ENCODE peak calls at places on chromosomes 7 and 10, in five cellular contexts. D, I, X, N and S are unnamed samples.

GRCh38 chr7:99707096-99707495 is 27.3 kb upstream of the CYP3A5 start:
- DNase-seq in D (no peak), I (no peak), X (no peak), N (no peak), S (no peak)

GRCh38 chr10:16686081-16686902 is 130.9 kb downstream of the RSU1 start:
- DNase-seq in D (no peak), I (no peak), X (no peak), N (no peak), S (no peak)

GRCh38 chr10:86673827-86674581 is 5.7 kb downstream of the LDB3 start:
- DNase-seq in D (no peak), I (no peak), X (no peak), N (no peak), S (no peak)

GRCh38 chr10:81953420-81953819 is 78.4 kb downstream of the NRG3 start:
- DNase-seq in D (no peak), I (no peak), X (no peak), N (no peak), S (no peak)

GRCh38 chr7:5793361-5794072 is 12.1 kb upstream of the RNF216 start:
- DNase-seq in D (no peak), I (no peak), X (no peak), N (no peak), S (no peak)

GRCh38 chr7:93352881-93353280 is 120.7 kb downstream of the VPS50 start:
- DNase-seq in D (no peak), I (no peak), X (no peak), N (no peak), S (no peak)

GRCh38 chr7:47677093-47677492 is 95.2 kb upstream of the TNS3 start:
- DNase-seq in D (no peak), I (no peak), X (no peak), N (no peak), S (no peak)

GRCh38 chr10:120266037-120266436 is 191.0 kb upstream of the PLPP4 start:
- DNase-seq in D (no peak), I (no peak), X (no peak), N (no peak), S (no peak)

GRCh38 chr7:68438016-68438415 is 1160.3 kb upstream of the AUTS2 start:
- DNase-seq in D (no peak), I (no peak), X (no peak), N (no peak), S (peak)

GRCh38 chr10:71278691-71279588 is 40.1 kb upstream of the SLC29A3 start:
- DNase-seq in D (no peak), I (no peak), X (no peak), N (no peak), S (no peak)

GRCh38 chr10:52451817-52452216 is 137.7 kb downstream of the DKK1 start:
- DNase-seq in D (no peak), I (no peak), X (no peak), N (no peak), S (peak)

GRCh38 chr10:91080776-91081175 is 139.7 kb upstream of the PCGF5 start:
- DNase-seq in D (no peak), I (no peak), X (no peak), N (no peak), S (no peak)

GRCh38 chr7:94436018-94436604 is 41.4 kb downstream of the COL1A2 start:
- DNase-seq in D (peak), I (peak), X (peak), N (peak), S (peak)

GRCh38 chr10:71632896-71633600 is 86.5 kb downstream of the C10orf105 start:
- DNase-seq in D (peak), I (no peak), X (no peak), N (no peak), S (no peak)

GRCh38 chr7:11830582-11831382 is 1.2 kb downstream of the THSD7A start:
- DNase-seq in D (no peak), I (no peak), X (no peak), N (no peak), S (no peak)

GRCh38 chr10:62033108-62033507 is 131.6 kb downstream of the ARID5B start:
- DNase-seq in D (no peak), I (no peak), X (no peak), N (no peak), S (no peak)

GRCh38 chr10:11886851-11887250 is 63.7 kb downstream of the PROSER2 start:
- DNase-seq in D (no peak), I (no peak), X (peak), N (no peak), S (no peak)

GRCh38 chr7:42254217-42254616 is 17.2 kb upstream of the GLI3 start:
- DNase-seq in D (no peak), I (no peak), X (no peak), N (no peak), S (no peak)

GRCh38 chr7:157482517-157483120 is 145.8 kb downstream of the DNAJB6 start:
- DNase-seq in D (no peak), I (no peak), X (no peak), N (no peak), S (no peak)

GRCh38 chr10:110967009-110967630 is 47.7 kb downstream of the SHOC2 start:
- DNase-seq in D (no peak), I (no peak), X (no peak), N (no peak), S (no peak)

GRCh38 chr10:127012769-127013152 is 107.5 kb downstream of the DOCK1 start:
- DNase-seq in D (no peak), I (no peak), X (no peak), N (no peak), S (no peak)

GRCh38 chr7:29328050-29328449 is 133.5 kb downstream of the CHN2 start:
- DNase-seq in D (no peak), I (peak), X (no peak), N (no peak), S (no peak)

GRCh38 chr7:68148440-68148839 is 1151.8 kb downstream of the TYW1 start:
- DNase-seq in D (no peak), I (no peak), X (no peak), N (no peak), S (no peak)

GRCh38 chr10:34111179-34111578 is 703.9 kb downstream of the PARD3 start:
- DNase-seq in D (no peak), I (no peak), X (no peak), N (no peak), S (no peak)

GRCh38 chr7:116582164-116582732 is 57.4 kb downstream of the CAV1 start:
- DNase-seq in D (no peak), I (no peak), X (no peak), N (no peak), S (no peak)

GRCh38 chr10:79984851-79985250 is 35.9 kb upstream of the SFTPD start:
- DNase-seq in D (no peak), I (no peak), X (no peak), N (no peak), S (no peak)

GRCh38 chr10:63586048-63586447 is 64.8 kb downstream of the REEP3 start:
- DNase-seq in D (no peak), I (no peak), X (no peak), N (no peak), S (no peak)

GRCh38 chr7:156079156-156079555 is 266.9 kb upstream of the SHH start:
- DNase-seq in D (no peak), I (no peak), X (no peak), N (no peak), S (no peak)

GRCh38 chr7:77600952-77601351 is 63.9 kb downstream of the PTPN12 start:
- DNase-seq in D (no peak), I (no peak), X (no peak), N (no peak), S (no peak)

GRCh38 chr7:130560972-130561371 is 69.1 kb downstream of the MEST start:
- DNase-seq in D (no peak), I (peak), X (peak), N (peak), S (peak)
- TF ChIP-seq HDAC2 in D (peak), I (no peak), X (no peak), N (no peak), S (no peak)

GRCh38 chr10:125231813-125232475 is 71.6 kb upstream of the CTBP2 start:
- DNase-seq in D (no peak), I (no peak), X (no peak), N (no peak), S (peak)

GRCh38 chr10:125227546-125227945 is 67.2 kb upstream of the CTBP2 start:
- DNase-seq in D (no peak), I (no peak), X (no peak), N (no peak), S (no peak)

GRCh38 chr10:125231116-125231812 is 70.9 kb upstream of the CTBP2 start:
- DNase-seq in D (no peak), I (no peak), X (no peak), N (peak), S (peak)

GRCh38 chr10:125232841-125233240 is 72.5 kb upstream of the CTBP2 start:
- DNase-seq in D (no peak), I (no peak), X (no peak), N (no peak), S (peak)

GRCh38 chr10:125230251-125230650 is 69.9 kb upstream of the CTBP2 start:
- DNase-seq in D (no peak), I (no peak), X (no peak), N (no peak), S (no peak)
- TF ChIP-seq HDAC2 in D (no peak), I (no peak), X (no peak), N (no peak), S (no peak)

GRCh38 chr7:140195859-140196258 is 19.1 kb upstream of the KDM7A start:
- DNase-seq in D (no peak), I (no peak), X (no peak), N (no peak), S (no peak)

GRCh38 chr7:140197938-140198337 is 21.2 kb upstream of the KDM7A start:
- DNase-seq in D (no peak), I (no peak), X (no peak), N (no peak), S (no peak)

GRCh38 chr7:140200102-140200989 is 23.6 kb upstream of the KDM7A start:
- DNase-seq in D (peak), I (peak), X (no peak), N (no peak), S (peak)

GRCh38 chr7:140197218-140197890 is 20.6 kb upstream of the KDM7A start:
- DNase-seq in D (no peak), I (no peak), X (no peak), N (no peak), S (no peak)

GRCh38 chr7:140196361-140197217 is 19.8 kb upstream of the KDM7A start:
- DNase-seq in D (no peak), I (no peak), X (no peak), N (no peak), S (no peak)
- TF ChIP-seq HDAC2 in D (peak), I (no peak), X (no peak), N (no peak), S (no peak)

GRCh38 chr10:19347592-19347991 is 299.0 kb downstream of the MALRD1 start:
- DNase-seq in D (no peak), I (peak), X (no peak), N (no peak), S (no peak)
- TF ChIP-seq HDAC2 in D (no peak), I (no peak), X (no peak), N (no peak), S (no peak)

DNA sequence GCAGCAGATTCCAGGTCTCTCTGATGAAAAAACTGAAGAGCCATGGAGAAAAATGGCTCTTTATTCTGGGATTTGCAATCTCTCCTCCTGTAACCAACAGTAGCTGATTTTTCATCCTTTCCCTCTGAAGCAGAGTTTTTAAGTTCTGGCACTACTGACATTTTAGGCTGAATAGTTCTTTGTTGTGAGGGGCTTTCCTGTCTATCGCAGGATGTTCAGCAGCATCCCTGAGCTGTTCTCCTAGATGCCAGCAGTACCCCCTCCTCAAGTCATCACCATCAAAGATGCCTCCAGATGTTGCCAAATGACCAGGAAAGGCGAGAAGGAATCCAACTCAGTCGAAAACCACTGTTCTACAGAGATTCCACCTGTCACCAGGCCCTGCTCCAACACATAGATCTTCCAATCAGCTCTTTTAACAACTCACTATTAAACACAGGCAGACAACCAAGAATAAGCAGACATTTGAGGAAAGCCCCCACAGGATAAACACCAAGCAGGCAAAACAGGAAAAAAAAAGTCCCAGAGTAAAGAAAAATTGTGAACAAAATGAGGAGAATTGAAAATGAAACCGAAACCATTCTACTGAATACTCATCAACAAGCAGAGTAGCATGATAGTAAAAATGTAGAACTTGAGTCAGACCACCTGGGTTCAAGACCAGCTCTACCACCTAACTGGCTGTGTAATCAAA is 124.8 kb downstream of the MPP7 start:
- DNase-seq in D (no peak), I (no peak), X (no peak), N (no peak), S (no peak)
- TF ChIP-seq HDAC2 in D (no peak), I (no peak), X (no peak), N (no peak), S (no peak)

GRCh38 chr10:8301831-8302230 is 247.3 kb downstream of the GATA3 start:
- DNase-seq in D (no peak), I (no peak), X (no peak), N (no peak), S (no peak)

GRCh38 chr10:8302565-8302964 is 248.1 kb downstream of the GATA3 start:
- DNase-seq in D (no peak), I (no peak), X (no peak), N (no peak), S (no peak)

GRCh38 chr10:8304861-8305260 is 250.4 kb downstream of the GATA3 start:
- DNase-seq in D (no peak), I (no peak), X (no peak), N (no peak), S (no peak)

GRCh38 chr10:8306685-8307364 is 252.3 kb downstream of the GATA3 start:
- DNase-seq in D (no peak), I (no peak), X (no peak), N (no peak), S (no peak)

DNA sequence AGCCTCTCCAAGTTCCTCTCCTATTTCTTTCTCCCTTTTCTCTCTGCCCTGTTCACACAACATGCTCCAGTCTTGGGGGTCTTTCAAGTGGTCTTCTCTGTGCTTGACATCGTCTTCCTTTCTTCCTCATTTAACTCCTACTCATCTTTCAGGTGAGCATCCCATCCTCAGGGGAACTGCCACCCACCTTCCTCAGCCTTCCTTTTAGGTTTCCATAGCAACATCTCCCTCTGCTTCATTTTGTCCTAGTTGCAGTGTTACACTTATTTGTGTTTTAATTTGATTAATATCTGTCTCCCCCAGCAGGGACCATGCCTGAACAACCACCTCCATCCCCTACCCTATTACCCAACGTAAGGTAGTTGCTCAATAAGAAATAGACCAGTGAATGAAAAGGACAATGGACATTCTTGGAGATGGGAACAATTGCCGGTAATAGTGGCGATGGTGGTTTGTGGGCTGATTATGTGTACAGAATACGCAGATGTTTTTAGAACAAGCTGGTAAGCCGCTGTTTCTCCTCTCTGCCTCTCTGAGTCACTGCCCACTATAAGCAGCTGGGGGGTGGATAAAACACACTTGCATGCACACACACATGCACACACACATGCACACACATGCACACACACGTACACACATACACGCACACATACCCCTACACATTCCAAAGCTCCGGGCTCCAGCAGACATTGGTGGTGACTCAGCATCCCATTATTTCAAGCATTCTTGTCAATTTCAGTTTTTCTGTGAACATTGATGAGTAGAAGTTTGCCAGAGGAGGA is 251.6 kb downstream of the GATA3 start:
- DNase-seq in D (no peak), I (no peak), X (no peak), N (no peak), S (no peak)
- TF ChIP-seq HDAC2 in D (no peak), I (no peak), X (no peak), N (no peak), S (no peak)

GRCh38 chr10:103842605-103843004 is 12.8 kb downstream of the SH3PXD2A start:
- DNase-seq in D (no peak), I (peak), X (no peak), N (no peak), S (no peak)
- TF ChIP-seq HDAC2 in D (no peak), I (peak), X (no peak), N (no peak), S (no peak)